ENCODE peak calls at places on chromosomes 2 and 18, in nine cellular contexts. P is choroid plexus epithelial cell; C is AG09309; D is CD4-positive, alpha-beta T cell; I is OCI-LY7; B is MCF 10A; H is CD8-positive, alpha-beta T cell; L is heart right ventricle; W is hepatocyte. A is an unnamed sample.

GRCh38 chr2:37350034-37350433 is 5.6 kb downstream of the QPCT start:
- DNase-seq in P (peak; percentile 25), I (peak; percentile 63), W (peak; percentile 42), B (peak; percentile 21), H (no peak), C (no peak), D (no peak), L (no peak), A (no peak)

GRCh38 chr2:239692348-239692747 is 291.5 kb upstream of the HDAC4 start:
- DNase-seq in I (no peak), C (no peak), W (no peak), P (no peak), B (no peak), L (no peak), H (no peak), D (no peak), A (no peak)

GRCh38 chr2:128733450-128733849 is 414.8 kb upstream of the HS6ST1 start:
- DNase-seq in I (no peak), P (no peak), D (no peak), B (no peak), H (no peak), W (no peak), L (no peak), C (no peak), A (no peak)

GRCh38 chr2:226189061-226189460 is 610.6 kb downstream of the IRS1 start:
- DNase-seq in L (no peak), B (no peak), I (no peak), W (no peak), H (no peak), D (no peak), P (no peak), C (no peak), A (no peak)

GRCh38 chr2:233489666-233490065 is 76.9 kb downstream of the USP40 start:
- DNase-seq in H (no peak), B (peak; percentile 78), P (peak; percentile 72), D (no peak), C (peak; percentile 51), W (no peak), L (no peak), I (no peak), A (no peak)

GRCh38 chr2:229269986-229270385 is 1.1 kb downstream of the PID1 start:
- DNase-seq in W (no peak), C (no peak), P (peak; percentile 15), D (no peak), I (no peak), B (peak; percentile 31), L (no peak), H (no peak), A (no peak)

GRCh38 chr2:172200495-172201085 is 97.9 kb upstream of the DLX2 start:
- DNase-seq in C (no peak), P (peak; percentile 80), B (peak; percentile 51), I (no peak), D (no peak), W (no peak), L (no peak), H (no peak), A (no peak)

GRCh38 chr2:194103941-194104655 is 1552.9 kb upstream of the SLC39A10 start:
- DNase-seq in H (no peak), P (peak; percentile 32), B (peak; percentile 29), I (peak; percentile 47), D (no peak), W (no peak), C (no peak), L (no peak), A (no peak)

GRCh38 chr2:226969412-226969811 is 133.6 kb downstream of the RHBDD1 start:
- DNase-seq in I (peak; percentile 25), P (no peak), B (no peak), C (peak; percentile 10), W (no peak), H (no peak), L (no peak), D (no peak), A (no peak)

GRCh38 chr18:26468931-26469340 is 79.4 kb downstream of the KCTD1 start:
- DNase-seq in C (no peak), D (no peak), H (no peak), P (peak; percentile 33), L (no peak), W (peak; percentile 77), I (peak; percentile 80), B (peak; percentile 39), A (peak; percentile 43)

GRCh38 chr2:240963376-240964220 is 34.8 kb upstream of the SNED1 start:
- DNase-seq in L (peak; percentile 3), C (no peak), D (no peak), I (no peak), W (no peak), H (no peak), B (no peak), P (no peak), A (no peak)

GRCh38 chr2:196482119-196483065 is 157.1 kb upstream of the CCDC150 start:
- DNase-seq in P (peak; percentile 30), L (no peak), I (peak; percentile 3), D (no peak), C (peak; percentile 55), H (no peak), W (no peak), B (peak; percentile 63), A (no peak)

GRCh38 chr2:9696731-9697130 is 65.9 kb upstream of the YWHAQ start:
- DNase-seq in H (no peak), W (no peak), I (no peak), L (no peak), B (no peak), D (no peak), C (no peak), P (no peak), A (no peak)

GRCh38 chr2:98507461-98507860 is 62.8 kb downstream of the INPP4A start:
- DNase-seq in B (no peak), W (no peak), I (no peak), H (no peak), L (no peak), D (no peak), C (no peak), P (no peak), A (no peak)

GRCh38 chr2:217360781-217361485 is 501.1 kb upstream of the TNP1 start:
- DNase-seq in L (no peak), D (no peak), P (no peak), H (no peak), W (peak; percentile 39), I (no peak), C (peak; percentile 74), B (peak; percentile 66), A (no peak)

GRCh38 chr2:566379-567313 is 110.6 kb downstream of the TMEM18 start:
- DNase-seq in B (no peak), C (no peak), I (no peak), H (no peak), P (no peak), L (no peak), W (no peak), D (no peak), A (no peak)

GRCh38 chr2:67423489-67423888 is 26.4 kb downstream of the ETAA1 start:
- DNase-seq in I (no peak), B (no peak), P (no peak), C (no peak), L (no peak), W (no peak), H (no peak), D (no peak), A (no peak)

GRCh38 chr2:1886405-1886992 is 142.2 kb upstream of the PXDN start:
- DNase-seq in W (peak; percentile 88), P (peak; percentile 93), C (no peak), I (peak; percentile 48), B (peak; percentile 74), L (peak; percentile 58), D (no peak), H (peak; percentile 16), A (peak; percentile 64)

GRCh38 chr18:48563027-48563426 is 24.2 kb downstream of the CTIF start:
- DNase-seq in H (no peak), P (peak; percentile 66), W (peak; percentile 23), I (no peak), L (no peak), B (peak; percentile 79), D (no peak), C (peak; percentile 59), A (no peak)

GRCh38 chr2:42793314-42794270 is 1.2 kb upstream of the HAAO start:
- DNase-seq in H (no peak), W (peak; percentile 33), C (no peak), P (no peak), D (no peak), I (no peak), L (peak; percentile 51), B (no peak), A (no peak)

GRCh38 chr2:6525371-6525770 is 340.3 kb downstream of the CMPK2 start:
- DNase-seq in D (no peak), B (no peak), P (no peak), W (no peak), L (no peak), H (no peak), I (no peak), C (no peak), A (no peak)

GRCh38 chr18:59623456-59624383 is 73.5 kb downstream of the CCBE1 start:
- DNase-seq in P (peak; percentile 87), I (no peak), C (no peak), L (no peak), D (no peak), H (no peak), W (no peak), B (peak; percentile 86), A (no peak)

DNA sequence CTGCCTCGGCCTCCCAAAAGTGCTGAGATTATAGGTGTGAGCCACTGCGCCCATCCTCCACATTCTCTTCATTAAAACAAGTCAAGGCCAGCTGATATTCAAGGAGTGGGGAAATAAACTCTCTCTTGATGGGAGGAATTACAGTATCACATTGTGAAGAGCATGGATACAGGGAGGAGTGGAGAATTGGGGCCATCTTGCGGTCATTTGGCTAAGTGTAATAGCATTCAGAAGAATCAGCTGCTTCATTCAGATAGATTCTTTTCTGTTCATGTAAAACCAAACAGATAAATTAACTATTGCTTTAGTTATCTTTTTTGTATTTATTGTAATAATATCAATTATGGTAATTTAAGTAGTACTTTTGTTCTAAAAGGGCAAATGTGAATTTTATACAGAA is 156.3 kb downstream of the UBR3 start:
- DNase-seq in B (no peak), H (no peak), W (no peak), I (no peak), D (no peak), C (no peak), L (no peak), P (peak; percentile 47), A (no peak)
- TF ChIP-seq CTCF in B (no peak), H (no peak), W (no peak), I (no peak), D (no peak), C (peak; percentile 43), L (no peak), P (peak; percentile 43), A (no peak)

GRCh38 chr2:170423919-170424318 is 246.0 kb downstream of the MYO3B start:
- DNase-seq in P (no peak), B (no peak), L (no peak), D (no peak), C (no peak), I (no peak), W (no peak), H (no peak), A (no peak)
- TF ChIP-seq CTCF in P (no peak), B (no peak), L (no peak), D (no peak), C (no peak), I (no peak), W (no peak), H (no peak), A (no peak)

GRCh38 chr2:148565272-148565894 is 79.2 kb upstream of the EPC2 start:
- DNase-seq in B (peak; percentile 27), L (no peak), I (no peak), C (no peak), W (no peak), P (peak; percentile 22), D (no peak), H (no peak), A (no peak)
- TF ChIP-seq CTCF in B (peak; percentile 14), L (peak; percentile 39), I (peak; percentile 58), C (peak; percentile 9), W (peak; percentile 20), P (peak; percentile 46), D (no peak), H (no peak), A (no peak)

GRCh38 chr2:88069117-88069516 is 1.5 kb downstream of the SMYD1 start:
- DNase-seq in L (no peak), D (no peak), H (no peak), I (no peak), W (no peak), P (no peak), B (no peak), C (no peak), A (no peak)
- TF ChIP-seq CTCF in L (no peak), D (no peak), H (no peak), I (no peak), W (no peak), P (no peak), B (no peak), C (no peak), A (no peak)